ENCODE peak calls at places on chromosomes 4 and X, in ten cellular contexts. K is IMR-90, S is suprapubic skin, E is heart left ventricle, M is A549, G is Peyer's patch, C is vagina, H is tibial nerve, Q is breast epithelium, A is GM12878. J is an unnamed sample.

GRCh38 chr4:169899295-169899694 is 126.9 kb downstream of the MFAP3L start:
- DNase-seq in K (no peak), S (no peak), E (no peak), M (no peak), G (no peak), C (no peak), H (no peak), Q (no peak), A (no peak), J (no peak)

GRCh38 chr4:650461-650860 is 23.6 kb downstream of the ATP5ME start:
- DNase-seq in K (no peak), S (no peak), E (no peak), M (no peak), G (no peak), C (no peak), H (no peak), Q (no peak), A (no peak), J (no peak)

GRCh38 chrX:119155416-119156035 is 27.9 kb upstream of the KIAA1210 start:
- DNase-seq in K (peak), S (no peak), E (no peak), M (peak), G (no peak), C (no peak), H (no peak), Q (no peak), A (no peak), J (peak)

GRCh38 chrX:120468071-120468470 is 1.0 kb downstream of the LAMP2 start:
- DNase-seq in K (no peak), S (no peak), E (no peak), M (no peak), G (no peak), C (no peak), H (no peak), Q (no peak), A (no peak), J (no peak)

GRCh38 chrX:9859711-9860555 is 73.7 kb downstream of the SHROOM2 start:
- DNase-seq in K (peak), S (no peak), E (no peak), M (no peak), G (no peak), C (no peak), H (no peak), Q (no peak), A (no peak), J (no peak)

GRCh38 chr4:93710847-93711430 is 117.6 kb upstream of the ATOH1 start:
- DNase-seq in K (no peak), S (no peak), E (no peak), M (no peak), G (no peak), C (no peak), H (no peak), Q (no peak), A (no peak), J (no peak)

GRCh38 chr4:187814737-187815465 is 180.7 kb upstream of the ZFP42 start:
- DNase-seq in K (peak), S (no peak), E (no peak), M (no peak), G (peak), C (no peak), H (no peak), Q (peak), A (no peak), J (no peak)

GRCh38 chr4:163758032-163758431 is 263.5 kb downstream of the TMA16 start:
- DNase-seq in K (no peak), S (no peak), E (no peak), M (no peak), G (no peak), C (no peak), H (no peak), Q (no peak), A (no peak), J (no peak)

GRCh38 chr4:77960367-77960766 is 96.8 kb upstream of the FRAS1 start:
- DNase-seq in K (no peak), S (no peak), E (no peak), M (no peak), G (no peak), C (no peak), H (no peak), Q (no peak), A (no peak), J (no peak)

GRCh38 chrX:3184176-3184930 is 143.1 kb downstream of the ARSF start:
- DNase-seq in K (peak), S (no peak), E (peak), M (no peak), G (no peak), C (no peak), H (no peak), Q (peak), A (no peak), J (peak)

GRCh38 chr4:66741081-66741480 is 804.2 kb downstream of the CENPC start:
- DNase-seq in K (no peak), S (no peak), E (no peak), M (no peak), G (no peak), C (no peak), H (no peak), Q (no peak), A (no peak), J (no peak)

GRCh38 chr4:56215138-56215793 is 172.0 kb downstream of the AASDH start:
- DNase-seq in K (no peak), S (no peak), E (no peak), M (peak), G (no peak), C (no peak), H (no peak), Q (no peak), A (no peak), J (no peak)

GRCh38 chrX:99939883-99940232 is 470.2 kb downstream of the PCDH19 start:
- DNase-seq in K (no peak), S (no peak), E (no peak), M (no peak), G (no peak), C (no peak), H (no peak), Q (no peak), A (no peak), J (no peak)

GRCh38 chrX:13473666-13474516 is 95.5 kb upstream of the EGFL6 start:
- DNase-seq in K (peak), S (no peak), E (no peak), M (no peak), G (no peak), C (no peak), H (no peak), Q (no peak), A (peak), J (no peak)

GRCh38 chr4:155772459-155773195 is 13.8 kb downstream of the GUCY1B1 start:
- DNase-seq in K (no peak), S (no peak), E (no peak), M (no peak), G (no peak), C (no peak), H (no peak), Q (no peak), A (no peak), J (no peak)

GRCh38 chr4:15100994-15101695 is 98.9 kb downstream of the CPEB2 start:
- DNase-seq in K (peak), S (no peak), E (no peak), M (no peak), G (no peak), C (no peak), H (no peak), Q (no peak), A (no peak), J (no peak)

GRCh38 chrX:138128025-138128671 is 562.2 kb downstream of the ZIC3 start:
- DNase-seq in K (peak), S (no peak), E (no peak), M (peak), G (no peak), C (no peak), H (no peak), Q (no peak), A (no peak), J (no peak)

GRCh38 chrX:40008841-40009461 is 88.8 kb downstream of the BCOR start:
- DNase-seq in K (no peak), S (peak), E (peak), M (no peak), G (peak), C (no peak), H (no peak), Q (no peak), A (no peak), J (peak)

GRCh38 chr4:176479745-176480144 is 160.0 kb downstream of the SPCS3 start:
- DNase-seq in K (no peak), S (no peak), E (no peak), M (no peak), G (no peak), C (no peak), H (no peak), Q (no peak), A (no peak), J (no peak)

GRCh38 chr4:124757121-124757520 is 44.6 kb upstream of the ANKRD50 start:
- DNase-seq in K (peak), S (no peak), E (no peak), M (no peak), G (no peak), C (no peak), H (no peak), Q (no peak), A (no peak), J (no peak)

GRCh38 chr4:32189130-32189529 is 1469.0 kb downstream of the PCDH7 start:
- DNase-seq in K (no peak), S (no peak), E (no peak), M (no peak), G (no peak), C (peak), H (no peak), Q (no peak), A (no peak), J (no peak)

GRCh38 chrX:155026420-155026726 is 271 bp upstream of the FUNDC2 start:
- DNase-seq in K (no peak), S (no peak), E (no peak), M (no peak), G (no peak), C (no peak), H (no peak), Q (no peak), A (no peak), J (no peak)

GRCh38 chrX:155023907-155024833 is 1.6 kb upstream of the F8 start:
- DNase-seq in K (no peak), S (no peak), E (no peak), M (no peak), G (no peak), C (no peak), H (no peak), Q (no peak), A (no peak), J (no peak)

GRCh38 chrX:155026727-155027508 is at the start of gene FUNDC2:
- DNase-seq in K (peak), S (peak), E (peak), M (peak), G (peak), C (peak), H (peak), Q (peak), A (peak), J (peak)

GRCh38 chrX:155020591-155020990 is 1.9 kb downstream of the F8 start:
- DNase-seq in K (no peak), S (no peak), E (no peak), M (no peak), G (no peak), C (no peak), H (no peak), Q (no peak), A (no peak), J (no peak)

DNA sequence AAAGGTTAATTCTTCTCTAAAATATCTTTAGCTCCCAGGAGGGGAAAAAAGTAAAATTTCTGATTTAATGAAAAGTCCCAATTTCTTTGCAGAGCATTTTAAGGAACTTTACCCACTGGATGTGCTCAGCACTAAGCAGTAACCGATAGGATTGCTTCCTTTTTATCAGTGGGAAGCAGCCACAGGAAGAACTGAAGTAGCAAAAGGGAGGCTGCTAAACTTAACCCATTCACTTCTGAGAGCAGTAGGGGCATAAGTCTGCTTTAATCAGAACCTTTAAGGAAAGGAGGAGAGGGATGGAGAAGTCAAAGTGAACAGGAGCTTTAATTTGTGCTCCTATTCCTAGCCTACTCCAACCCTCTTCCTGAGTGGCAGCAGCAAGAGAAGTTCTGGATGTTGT is at the start of gene F8:
- DNase-seq in K (no peak), S (no peak), E (no peak), M (no peak), G (no peak), C (no peak), H (no peak), Q (no peak), A (no peak), J (no peak)
- H3K27ac ChIP-seq in K (no peak), S (no peak), E (no peak), M (no peak), G (no peak), C (no peak), H (no peak), Q (no peak), A (no peak), J (peak)

DNA sequence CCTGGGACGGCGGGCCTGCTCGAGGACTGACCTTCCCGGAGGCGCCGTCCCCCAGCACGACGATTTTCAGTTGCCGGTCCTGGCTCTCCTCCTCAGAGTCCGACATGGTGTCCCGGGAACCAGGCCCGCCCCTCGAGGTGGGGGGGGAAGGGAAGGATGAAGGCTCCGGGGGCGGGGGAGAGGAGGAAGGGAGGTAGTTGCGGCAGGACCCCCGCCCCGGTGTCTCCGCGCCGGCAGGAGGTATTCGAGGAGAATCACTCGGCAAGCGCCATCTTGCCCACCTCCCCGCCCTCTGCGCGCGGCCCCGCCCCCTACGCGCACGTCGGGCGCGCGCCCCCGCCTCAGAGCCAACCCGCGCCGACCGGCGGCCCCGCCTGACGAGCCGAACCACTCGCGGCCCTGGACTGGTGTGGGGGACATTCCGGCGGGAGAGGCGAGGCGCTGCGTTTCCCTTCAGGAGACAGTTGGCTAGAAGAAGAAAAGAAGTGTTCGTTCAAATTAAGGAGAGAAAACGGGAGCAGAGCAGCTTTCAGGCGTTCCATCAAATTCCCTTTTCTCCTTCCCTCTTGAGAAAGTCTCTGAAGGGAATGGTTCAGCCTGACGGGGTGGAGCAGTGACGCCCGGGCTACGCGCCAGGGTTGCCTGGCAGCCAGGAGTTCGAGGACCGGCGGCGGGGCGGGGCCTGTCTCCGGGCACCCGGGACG is at the start of gene RAB28:
- DNase-seq in K (peak), S (peak), E (peak), M (peak), G (peak), C (peak), H (peak), Q (peak), A (peak), J (peak)
- TF ChIP-seq POLR2A in K (peak), S (no peak), E (no peak), M (peak), G (peak), C (no peak), H (peak), Q (no peak), A (peak), J (peak)

GRCh38 chr4:182905038-182905437 is 12.1 kb downstream of the DCTD start:
- DNase-seq in K (no peak), S (no peak), E (no peak), M (no peak), G (no peak), C (no peak), H (no peak), Q (no peak), A (no peak), J (no peak)
- H3K27ac ChIP-seq in K (no peak), S (no peak), E (no peak), M (no peak), G (no peak), C (no peak), H (peak), Q (no peak), A (no peak), J (no peak)

GRCh38 chr4:6643141-6643847 is 2.8 kb downstream of the MRFAP1 start:
- DNase-seq in K (no peak), S (peak), E (no peak), M (no peak), G (no peak), C (no peak), H (no peak), Q (no peak), A (no peak), J (no peak)
- TF ChIP-seq POLR2A in K (no peak), S (no peak), E (no peak), M (no peak), G (no peak), C (no peak), H (no peak), Q (no peak), A (no peak), J (no peak)

DNA sequence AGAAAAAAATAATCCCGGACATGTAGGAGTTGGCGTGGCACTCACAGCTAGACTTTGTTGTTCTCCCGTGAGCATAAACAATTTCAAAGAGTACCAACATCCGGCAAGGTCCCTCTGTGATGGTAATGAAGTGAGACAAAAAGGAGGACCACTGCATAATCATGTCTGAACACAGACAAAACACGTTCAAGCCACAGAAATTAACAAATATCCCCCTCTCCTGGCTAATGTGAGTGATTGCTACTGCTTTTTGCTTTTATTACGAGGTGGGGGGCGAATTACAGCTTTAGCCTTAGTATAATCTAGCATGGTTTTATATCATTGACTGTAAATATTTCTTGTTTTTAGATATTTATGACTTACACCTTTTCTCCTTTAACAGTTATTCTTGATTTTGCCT is 118.5 kb downstream of the PLS3 start:
- DNase-seq in K (peak), S (no peak), E (no peak), M (peak), G (no peak), C (no peak), H (no peak), Q (no peak), A (no peak), J (no peak)
- H3K27ac ChIP-seq in K (no peak), S (no peak), E (no peak), M (no peak), G (no peak), C (no peak), H (no peak), Q (no peak), A (no peak), J (no peak)

GRCh38 chrX:21839334-21840198 is at the start of gene MBTPS2:
- DNase-seq in K (peak), S (peak), E (peak), M (peak), G (peak), C (no peak), H (peak), Q (peak), A (peak), J (peak)
- TF ChIP-seq POLR2A in K (peak), S (no peak), E (no peak), M (peak), G (peak), C (no peak), H (peak), Q (no peak), A (peak), J (no peak)

GRCh38 chrX:37509349-37509748 is 62.1 kb upstream of the LANCL3 start:
- DNase-seq in K (no peak), S (no peak), E (no peak), M (no peak), G (no peak), C (no peak), H (no peak), Q (no peak), A (no peak), J (no peak)
- H3K27ac ChIP-seq in K (no peak), S (no peak), E (no peak), M (no peak), G (no peak), C (no peak), H (no peak), Q (no peak), A (no peak), J (no peak)

GRCh38 chr4:74793757-74794340 is 474 bp downstream of the BTC start:
- DNase-seq in K (no peak), S (no peak), E (peak), M (peak), G (peak), C (no peak), H (no peak), Q (peak), A (no peak), J (peak)
- TF ChIP-seq POLR2A in K (no peak), S (no peak), E (no peak), M (no peak), G (peak), C (no peak), H (no peak), Q (no peak), A (no peak), J (no peak)

GRCh38 chr4:118975487-118976192 is 87.0 kb downstream of the SYNPO2 start:
- DNase-seq in K (no peak), S (no peak), E (no peak), M (no peak), G (no peak), C (no peak), H (no peak), Q (no peak), A (no peak), J (no peak)

GRCh38 chr4:118981839-118982381 is 93.3 kb downstream of the SYNPO2 start:
- DNase-seq in K (peak), S (no peak), E (peak), M (peak), G (no peak), C (no peak), H (peak), Q (peak), A (no peak), J (peak)

GRCh38 chr4:118981171-118981838 is 92.7 kb downstream of the SYNPO2 start:
- DNase-seq in K (peak), S (no peak), E (no peak), M (no peak), G (no peak), C (no peak), H (no peak), Q (no peak), A (no peak), J (no peak)

GRCh38 chr4:118983293-118983692 is 94.6 kb downstream of the SYNPO2 start:
- DNase-seq in K (no peak), S (no peak), E (no peak), M (no peak), G (no peak), C (no peak), H (no peak), Q (no peak), A (no peak), J (no peak)

DNA sequence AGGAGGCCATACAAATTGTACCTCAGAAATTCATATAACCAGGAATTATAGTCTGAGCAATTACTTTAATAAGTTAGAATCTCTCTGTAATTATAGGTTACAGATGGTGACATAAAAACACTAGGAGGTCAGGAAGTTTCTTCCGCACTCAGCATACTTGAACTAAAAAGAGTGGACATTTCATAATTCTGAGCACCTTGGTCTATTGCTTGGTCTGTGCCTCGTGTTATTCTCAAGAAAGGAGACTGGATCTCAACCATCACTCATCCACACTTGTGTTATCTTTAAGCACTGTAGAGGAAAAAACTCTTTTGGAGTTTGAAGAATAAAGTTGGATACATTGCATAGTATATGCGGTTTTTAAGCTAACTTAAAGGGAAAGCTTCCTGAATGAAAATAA is 91.1 kb downstream of the SYNPO2 start:
- DNase-seq in K (no peak), S (no peak), E (no peak), M (no peak), G (no peak), C (no peak), H (no peak), Q (no peak), A (no peak), J (no peak)
- H3K27ac ChIP-seq in K (no peak), S (no peak), E (no peak), M (no peak), G (no peak), C (no peak), H (no peak), Q (no peak), A (no peak), J (peak)

GRCh38 chrX:153972368-153973126 is at the start of gene TMEM187:
- DNase-seq in K (peak), S (peak), E (peak), M (peak), G (peak), C (no peak), H (peak), Q (peak), A (peak), J (peak)
- TF ChIP-seq POLR2A in K (peak), S (peak), E (no peak), M (no peak), G (peak), C (no peak), H (peak), Q (peak), A (peak), J (peak)

J was measured in uterus.